ENCODE peak calls at places on chromosomes 5 and 9, in seven cellular contexts. One of them, this sample, is unnamed.

GRCh38 chr5:139140631-139141071 is 57.5 kb downstream of the SIL1 start:
- DNase-seq in activated T-helper 1 cell treated with Interleukin-2 at 50 U/mL for 16 hours: no peak
- DNase-seq in head of caudate nucleus: no peak
- DNase-seq in HCT116: no peak
- DNase-seq in neural progenitor cell: no peak
- DNase-seq in effector memory CD4-positive, alpha-beta T cell: no peak
- DNase-seq in stimulated activated CD8-positive, alpha-beta memory T cell treated with anti-CD3 and anti-CD28 coated beads, Interleukin-2, amount 100 ng/mL, for 48 hours: no peak
- DNase-seq in this sample: peak; percentile 78

GRCh38 chr9:135563039-135563476 is 1.5 kb downstream of the PAEP start:
- DNase-seq in activated T-helper 1 cell treated with Interleukin-2 at 50 U/mL for 16 hours: no peak
- DNase-seq in head of caudate nucleus: no peak
- DNase-seq in HCT116: no peak
- DNase-seq in neural progenitor cell: no peak
- DNase-seq in effector memory CD4-positive, alpha-beta T cell: no peak
- DNase-seq in stimulated activated CD8-positive, alpha-beta memory T cell treated with anti-CD3 and anti-CD28 coated beads, Interleukin-2, amount 100 ng/mL, for 48 hours: no peak
- DNase-seq in this sample: no peak

GRCh38 chr9:100204796-100205195 is 105.8 kb downstream of the INVS start:
- DNase-seq in activated T-helper 1 cell treated with Interleukin-2 at 50 U/mL for 16 hours: no peak
- DNase-seq in head of caudate nucleus: no peak
- DNase-seq in HCT116: no peak
- DNase-seq in neural progenitor cell: no peak
- DNase-seq in effector memory CD4-positive, alpha-beta T cell: no peak
- DNase-seq in stimulated activated CD8-positive, alpha-beta memory T cell treated with anti-CD3 and anti-CD28 coated beads, Interleukin-2, amount 100 ng/mL, for 48 hours: no peak
- DNase-seq in this sample: no peak

GRCh38 chr5:96743065-96743768 is 64.5 kb downstream of the ERAP1 start:
- DNase-seq in activated T-helper 1 cell treated with Interleukin-2 at 50 U/mL for 16 hours: no peak
- DNase-seq in head of caudate nucleus: no peak
- DNase-seq in HCT116: no peak
- DNase-seq in neural progenitor cell: no peak
- DNase-seq in effector memory CD4-positive, alpha-beta T cell: no peak
- DNase-seq in stimulated activated CD8-positive, alpha-beta memory T cell treated with anti-CD3 and anti-CD28 coated beads, Interleukin-2, amount 100 ng/mL, for 48 hours: no peak
- DNase-seq in this sample: peak; percentile 58

GRCh38 chr5:14118551-14119320 is 24.4 kb upstream of the TRIO start:
- DNase-seq in activated T-helper 1 cell treated with Interleukin-2 at 50 U/mL for 16 hours: no peak
- DNase-seq in head of caudate nucleus: peak; percentile 93
- DNase-seq in HCT116: no peak
- DNase-seq in neural progenitor cell: peak; percentile 46
- DNase-seq in effector memory CD4-positive, alpha-beta T cell: no peak
- DNase-seq in stimulated activated CD8-positive, alpha-beta memory T cell treated with anti-CD3 and anti-CD28 coated beads, Interleukin-2, amount 100 ng/mL, for 48 hours: no peak
- DNase-seq in this sample: no peak

GRCh38 chr5:98605010-98605425 is 168.4 kb upstream of the RGMB start:
- DNase-seq in activated T-helper 1 cell treated with Interleukin-2 at 50 U/mL for 16 hours: no peak
- DNase-seq in head of caudate nucleus: no peak
- DNase-seq in HCT116: no peak
- DNase-seq in neural progenitor cell: peak; percentile 5
- DNase-seq in effector memory CD4-positive, alpha-beta T cell: no peak
- DNase-seq in stimulated activated CD8-positive, alpha-beta memory T cell treated with anti-CD3 and anti-CD28 coated beads, Interleukin-2, amount 100 ng/mL, for 48 hours: no peak
- DNase-seq in this sample: no peak

GRCh38 chr9:130857864-130858730 is 23.0 kb downstream of the ABL1 start:
- DNase-seq in activated T-helper 1 cell treated with Interleukin-2 at 50 U/mL for 16 hours: no peak
- DNase-seq in head of caudate nucleus: no peak
- DNase-seq in HCT116: no peak
- DNase-seq in neural progenitor cell: no peak
- DNase-seq in effector memory CD4-positive, alpha-beta T cell: no peak
- DNase-seq in stimulated activated CD8-positive, alpha-beta memory T cell treated with anti-CD3 and anti-CD28 coated beads, Interleukin-2, amount 100 ng/mL, for 48 hours: no peak
- DNase-seq in this sample: peak; percentile 93

GRCh38 chr5:140258016-140258415 is 44.9 kb downstream of the PFDN1 start:
- DNase-seq in activated T-helper 1 cell treated with Interleukin-2 at 50 U/mL for 16 hours: no peak
- DNase-seq in head of caudate nucleus: no peak
- DNase-seq in HCT116: no peak
- DNase-seq in neural progenitor cell: no peak
- DNase-seq in effector memory CD4-positive, alpha-beta T cell: no peak
- DNase-seq in stimulated activated CD8-positive, alpha-beta memory T cell treated with anti-CD3 and anti-CD28 coated beads, Interleukin-2, amount 100 ng/mL, for 48 hours: no peak
- DNase-seq in this sample: no peak

GRCh38 chr5:155943516-155944407 is 383.2 kb upstream of the SGCD start:
- DNase-seq in activated T-helper 1 cell treated with Interleukin-2 at 50 U/mL for 16 hours: no peak
- DNase-seq in head of caudate nucleus: peak; percentile 59
- DNase-seq in HCT116: no peak
- DNase-seq in neural progenitor cell: peak; percentile 74
- DNase-seq in effector memory CD4-positive, alpha-beta T cell: no peak
- DNase-seq in stimulated activated CD8-positive, alpha-beta memory T cell treated with anti-CD3 and anti-CD28 coated beads, Interleukin-2, amount 100 ng/mL, for 48 hours: peak; percentile 4
- DNase-seq in this sample: no peak

GRCh38 chr5:112574566-112574965 is 155.5 kb upstream of the EPB41L4A start:
- DNase-seq in activated T-helper 1 cell treated with Interleukin-2 at 50 U/mL for 16 hours: no peak
- DNase-seq in head of caudate nucleus: no peak
- DNase-seq in HCT116: no peak
- DNase-seq in neural progenitor cell: no peak
- DNase-seq in effector memory CD4-positive, alpha-beta T cell: no peak
- DNase-seq in stimulated activated CD8-positive, alpha-beta memory T cell treated with anti-CD3 and anti-CD28 coated beads, Interleukin-2, amount 100 ng/mL, for 48 hours: no peak
- DNase-seq in this sample: no peak

GRCh38 chr9:137254624-137255447 is at the start of gene NELFB:
- DNase-seq in activated T-helper 1 cell treated with Interleukin-2 at 50 U/mL for 16 hours: peak; percentile 96
- DNase-seq in head of caudate nucleus: peak; percentile 90
- DNase-seq in HCT116: no peak
- DNase-seq in neural progenitor cell: peak; percentile 94
- DNase-seq in effector memory CD4-positive, alpha-beta T cell: peak; percentile 93
- DNase-seq in stimulated activated CD8-positive, alpha-beta memory T cell treated with anti-CD3 and anti-CD28 coated beads, Interleukin-2, amount 100 ng/mL, for 48 hours: peak; percentile 95
- DNase-seq in this sample: peak; percentile 95

GRCh38 chr5:93428868-93429267 is 152.2 kb downstream of the NR2F1-AS1 start:
- DNase-seq in activated T-helper 1 cell treated with Interleukin-2 at 50 U/mL for 16 hours: no peak
- DNase-seq in head of caudate nucleus: no peak
- DNase-seq in HCT116: no peak
- DNase-seq in neural progenitor cell: no peak
- DNase-seq in effector memory CD4-positive, alpha-beta T cell: no peak
- DNase-seq in stimulated activated CD8-positive, alpha-beta memory T cell treated with anti-CD3 and anti-CD28 coated beads, Interleukin-2, amount 100 ng/mL, for 48 hours: no peak
- DNase-seq in this sample: no peak

GRCh38 chr9:6502399-6502798 is 89.4 kb downstream of the UHRF2 start:
- DNase-seq in activated T-helper 1 cell treated with Interleukin-2 at 50 U/mL for 16 hours: no peak
- DNase-seq in head of caudate nucleus: no peak
- DNase-seq in HCT116: no peak
- DNase-seq in neural progenitor cell: no peak
- DNase-seq in effector memory CD4-positive, alpha-beta T cell: no peak
- DNase-seq in stimulated activated CD8-positive, alpha-beta memory T cell treated with anti-CD3 and anti-CD28 coated beads, Interleukin-2, amount 100 ng/mL, for 48 hours: no peak
- DNase-seq in this sample: no peak

GRCh38 chr5:179239256-179240135 is 105.8 kb downstream of the ADAMTS2 start:
- DNase-seq in activated T-helper 1 cell treated with Interleukin-2 at 50 U/mL for 16 hours: no peak
- DNase-seq in head of caudate nucleus: peak; percentile 11
- DNase-seq in HCT116: no peak
- DNase-seq in neural progenitor cell: no peak
- DNase-seq in effector memory CD4-positive, alpha-beta T cell: no peak
- DNase-seq in stimulated activated CD8-positive, alpha-beta memory T cell treated with anti-CD3 and anti-CD28 coated beads, Interleukin-2, amount 100 ng/mL, for 48 hours: no peak
- DNase-seq in this sample: peak; percentile 50

GRCh38 chr9:110592075-110592830 is 12.7 kb upstream of the SVEP1 start:
- DNase-seq in activated T-helper 1 cell treated with Interleukin-2 at 50 U/mL for 16 hours: no peak
- DNase-seq in head of caudate nucleus: no peak
- DNase-seq in HCT116: no peak
- DNase-seq in neural progenitor cell: no peak
- DNase-seq in effector memory CD4-positive, alpha-beta T cell: no peak
- DNase-seq in stimulated activated CD8-positive, alpha-beta memory T cell treated with anti-CD3 and anti-CD28 coated beads, Interleukin-2, amount 100 ng/mL, for 48 hours: no peak
- DNase-seq in this sample: no peak

GRCh38 chr9:96853711-96854072 is 622 bp downstream of the ZNF782 start:
- DNase-seq in activated T-helper 1 cell treated with Interleukin-2 at 50 U/mL for 16 hours: no peak
- DNase-seq in head of caudate nucleus: no peak
- DNase-seq in HCT116: no peak
- DNase-seq in neural progenitor cell: no peak
- DNase-seq in effector memory CD4-positive, alpha-beta T cell: no peak
- DNase-seq in stimulated activated CD8-positive, alpha-beta memory T cell treated with anti-CD3 and anti-CD28 coated beads, Interleukin-2, amount 100 ng/mL, for 48 hours: no peak
- DNase-seq in this sample: no peak

GRCh38 chr5:99004960-99005359 is 76.2 kb upstream of the CHD1 start:
- DNase-seq in activated T-helper 1 cell treated with Interleukin-2 at 50 U/mL for 16 hours: no peak
- DNase-seq in head of caudate nucleus: no peak
- DNase-seq in HCT116: no peak
- DNase-seq in neural progenitor cell: no peak
- DNase-seq in effector memory CD4-positive, alpha-beta T cell: no peak
- DNase-seq in stimulated activated CD8-positive, alpha-beta memory T cell treated with anti-CD3 and anti-CD28 coated beads, Interleukin-2, amount 100 ng/mL, for 48 hours: no peak
- DNase-seq in this sample: no peak

GRCh38 chr9:124256517-124257069 is 1.2 kb upstream of the NEK6 start:
- DNase-seq in activated T-helper 1 cell treated with Interleukin-2 at 50 U/mL for 16 hours: no peak
- DNase-seq in head of caudate nucleus: no peak
- DNase-seq in HCT116: no peak
- DNase-seq in neural progenitor cell: peak; percentile 52
- DNase-seq in effector memory CD4-positive, alpha-beta T cell: no peak
- DNase-seq in stimulated activated CD8-positive, alpha-beta memory T cell treated with anti-CD3 and anti-CD28 coated beads, Interleukin-2, amount 100 ng/mL, for 48 hours: no peak
- DNase-seq in this sample: peak; percentile 58

GRCh38 chr9:129838707-129839259 is 3.5 kb downstream of the USP20 start:
- DNase-seq in activated T-helper 1 cell treated with Interleukin-2 at 50 U/mL for 16 hours: no peak
- DNase-seq in head of caudate nucleus: no peak
- DNase-seq in HCT116: no peak
- DNase-seq in neural progenitor cell: no peak
- DNase-seq in effector memory CD4-positive, alpha-beta T cell: no peak
- DNase-seq in stimulated activated CD8-positive, alpha-beta memory T cell treated with anti-CD3 and anti-CD28 coated beads, Interleukin-2, amount 100 ng/mL, for 48 hours: no peak
- DNase-seq in this sample: no peak

GRCh38 chr5:100903036-100903887 is at the start of gene ST8SIA4:
- DNase-seq in activated T-helper 1 cell treated with Interleukin-2 at 50 U/mL for 16 hours: peak; percentile 81
- DNase-seq in head of caudate nucleus: peak; percentile 89
- DNase-seq in HCT116: no peak
- DNase-seq in neural progenitor cell: peak; percentile 91
- DNase-seq in effector memory CD4-positive, alpha-beta T cell: peak; percentile 82
- DNase-seq in stimulated activated CD8-positive, alpha-beta memory T cell treated with anti-CD3 and anti-CD28 coated beads, Interleukin-2, amount 100 ng/mL, for 48 hours: peak; percentile 90
- DNase-seq in this sample: peak; percentile 83

GRCh38 chr5:57770029-57770428 is 287.4 kb upstream of the ACTBL2 start:
- DNase-seq in activated T-helper 1 cell treated with Interleukin-2 at 50 U/mL for 16 hours: no peak
- DNase-seq in head of caudate nucleus: no peak
- DNase-seq in HCT116: no peak
- DNase-seq in neural progenitor cell: no peak
- DNase-seq in effector memory CD4-positive, alpha-beta T cell: no peak
- DNase-seq in stimulated activated CD8-positive, alpha-beta memory T cell treated with anti-CD3 and anti-CD28 coated beads, Interleukin-2, amount 100 ng/mL, for 48 hours: no peak
- DNase-seq in this sample: no peak

GRCh38 chr9:34927061-34927460 is 31.0 kb upstream of the PHF24 start:
- DNase-seq in activated T-helper 1 cell treated with Interleukin-2 at 50 U/mL for 16 hours: no peak
- DNase-seq in head of caudate nucleus: peak; percentile 43
- DNase-seq in HCT116: no peak
- DNase-seq in neural progenitor cell: no peak
- DNase-seq in effector memory CD4-positive, alpha-beta T cell: no peak
- DNase-seq in stimulated activated CD8-positive, alpha-beta memory T cell treated with anti-CD3 and anti-CD28 coated beads, Interleukin-2, amount 100 ng/mL, for 48 hours: no peak
- DNase-seq in this sample: no peak

GRCh38 chr9:93133641-93134017 is 422 bp downstream of the NINJ1 start:
- DNase-seq in activated T-helper 1 cell treated with Interleukin-2 at 50 U/mL for 16 hours: peak; percentile 25
- DNase-seq in head of caudate nucleus: peak; percentile 84
- DNase-seq in HCT116: no peak
- DNase-seq in neural progenitor cell: peak; percentile 83
- DNase-seq in effector memory CD4-positive, alpha-beta T cell: peak; percentile 59
- DNase-seq in stimulated activated CD8-positive, alpha-beta memory T cell treated with anti-CD3 and anti-CD28 coated beads, Interleukin-2, amount 100 ng/mL, for 48 hours: peak; percentile 64
- DNase-seq in this sample: peak; percentile 95

GRCh38 chr5:134135091-134135655 is 20.7 kb downstream of the TCF7 start:
- DNase-seq in activated T-helper 1 cell treated with Interleukin-2 at 50 U/mL for 16 hours: no peak
- DNase-seq in head of caudate nucleus: no peak
- DNase-seq in HCT116: no peak
- DNase-seq in neural progenitor cell: no peak
- DNase-seq in effector memory CD4-positive, alpha-beta T cell: no peak
- DNase-seq in stimulated activated CD8-positive, alpha-beta memory T cell treated with anti-CD3 and anti-CD28 coated beads, Interleukin-2, amount 100 ng/mL, for 48 hours: no peak
- DNase-seq in this sample: peak; percentile 11

GRCh38 chr5:27290166-27290565 is 251.8 kb upstream of the CDH9 start:
- DNase-seq in activated T-helper 1 cell treated with Interleukin-2 at 50 U/mL for 16 hours: no peak
- DNase-seq in head of caudate nucleus: no peak
- DNase-seq in HCT116: no peak
- DNase-seq in neural progenitor cell: no peak
- DNase-seq in effector memory CD4-positive, alpha-beta T cell: no peak
- DNase-seq in stimulated activated CD8-positive, alpha-beta memory T cell treated with anti-CD3 and anti-CD28 coated beads, Interleukin-2, amount 100 ng/mL, for 48 hours: no peak
- DNase-seq in this sample: no peak

GRCh38 chr9:125815568-125815967 is 68.4 kb downstream of the PBX3 start:
- DNase-seq in activated T-helper 1 cell treated with Interleukin-2 at 50 U/mL for 16 hours: no peak
- DNase-seq in head of caudate nucleus: no peak
- DNase-seq in HCT116: peak; percentile 51
- DNase-seq in neural progenitor cell: no peak
- DNase-seq in effector memory CD4-positive, alpha-beta T cell: no peak
- DNase-seq in stimulated activated CD8-positive, alpha-beta memory T cell treated with anti-CD3 and anti-CD28 coated beads, Interleukin-2, amount 100 ng/mL, for 48 hours: no peak
- DNase-seq in this sample: no peak

GRCh38 chr5:160565376-160565775 is 143.7 kb downstream of the PTTG1 start:
- DNase-seq in activated T-helper 1 cell treated with Interleukin-2 at 50 U/mL for 16 hours: no peak
- DNase-seq in head of caudate nucleus: no peak
- DNase-seq in HCT116: no peak
- DNase-seq in neural progenitor cell: no peak
- DNase-seq in effector memory CD4-positive, alpha-beta T cell: no peak
- DNase-seq in stimulated activated CD8-positive, alpha-beta memory T cell treated with anti-CD3 and anti-CD28 coated beads, Interleukin-2, amount 100 ng/mL, for 48 hours: no peak
- DNase-seq in this sample: no peak

GRCh38 chr9:132312873-132313272 is 41.9 kb downstream of the SETX start:
- DNase-seq in activated T-helper 1 cell treated with Interleukin-2 at 50 U/mL for 16 hours: no peak
- DNase-seq in head of caudate nucleus: no peak
- DNase-seq in HCT116: no peak
- DNase-seq in neural progenitor cell: no peak
- DNase-seq in effector memory CD4-positive, alpha-beta T cell: no peak
- DNase-seq in stimulated activated CD8-positive, alpha-beta memory T cell treated with anti-CD3 and anti-CD28 coated beads, Interleukin-2, amount 100 ng/mL, for 48 hours: no peak
- DNase-seq in this sample: no peak

This sample was measured in sigmoid colon.